ENCODE peak calls at places on chromosomes 4 and X, in four cellular contexts. Z is HFFc6, J is A549, S is HFF-Myc. P is an unnamed sample.

GRCh38 chrX:55169782-55170181 is 50.4 kb upstream of the PAGE5 start:
- DNase-seq in J (no peak), Z (no peak), S (no peak), P (no peak)

GRCh38 chrX:19133784-19134183 is 11.5 kb upstream of the ADGRG2 start:
- DNase-seq in S (no peak), Z (no peak), J (no peak), P (no peak)

GRCh38 chrX:40420899-40421729 is 159.7 kb upstream of the ATP6AP2 start:
- DNase-seq in J (peak; percentile 3), S (no peak), Z (no peak), P (no peak)

GRCh38 chr4:22410645-22411247 is 105.1 kb downstream of the ADGRA3 start:
- DNase-seq in S (no peak), Z (peak; percentile 3), J (no peak), P (no peak)

GRCh38 chr4:173486714-173487392 is 43.2 kb downstream of the HAND2 start:
- DNase-seq in Z (no peak), J (no peak), S (no peak), P (no peak)

GRCh38 chr4:139977838-139978604 is 176.0 kb downstream of the MAML3 start:
- DNase-seq in Z (no peak), S (no peak), J (no peak), P (no peak)

GRCh38 chrX:110863883-110864282 is 68.3 kb upstream of the CHRDL1 start:
- DNase-seq in S (no peak), Z (no peak), J (no peak), P (no peak)

GRCh38 chrX:39983715-39984114 is 114.0 kb downstream of the BCOR start:
- DNase-seq in Z (no peak), J (no peak), S (no peak), P (no peak)

GRCh38 chr4:94354474-94354896 is 11.8 kb upstream of the HPGDS start:
- DNase-seq in S (no peak), J (no peak), Z (no peak), P (no peak)

GRCh38 chr4:76307670-76308014 is 1.1 kb downstream of the STBD1 start:
- DNase-seq in Z (no peak), J (no peak), S (no peak), P (no peak)

GRCh38 chr4:7487464-7487863 is 52.7 kb upstream of the PSAPL1 start:
- DNase-seq in Z (no peak), S (no peak), J (no peak), P (no peak)

GRCh38 chr4:85613901-85614300 is 139.0 kb downstream of the ARHGAP24 start:
- DNase-seq in S (no peak), Z (no peak), J (no peak), P (no peak)

GRCh38 chr4:4613126-4613465 is 71.2 kb upstream of the STX18 start:
- DNase-seq in J (no peak), Z (no peak), S (no peak), P (no peak)

GRCh38 chrX:155048997-155049619 is 21.8 kb downstream of the CMC4 start:
- DNase-seq in J (peak; percentile 75), S (no peak), Z (peak; percentile 45), P (no peak)

GRCh38 chr4:165864228-165864627 is 8.8 kb upstream of the TLL1 start:
- DNase-seq in J (peak; percentile 8), S (no peak), Z (no peak), P (no peak)

GRCh38 chr4:10582059-10582686 is 102.4 kb downstream of the CLNK start:
- DNase-seq in S (peak; percentile 21), Z (peak; percentile 55), J (peak; percentile 33), P (peak; percentile 10)

GRCh38 chrX:150036181-150036580 is 97.9 kb upstream of the EOLA2 start:
- DNase-seq in J (peak; percentile 83), Z (peak; percentile 82), S (peak; percentile 55), P (no peak)

GRCh38 chr4:24970191-24970590 is 57.3 kb upstream of the CCDC149 start:
- DNase-seq in J (no peak), S (no peak), Z (no peak), P (no peak)

DNA sequence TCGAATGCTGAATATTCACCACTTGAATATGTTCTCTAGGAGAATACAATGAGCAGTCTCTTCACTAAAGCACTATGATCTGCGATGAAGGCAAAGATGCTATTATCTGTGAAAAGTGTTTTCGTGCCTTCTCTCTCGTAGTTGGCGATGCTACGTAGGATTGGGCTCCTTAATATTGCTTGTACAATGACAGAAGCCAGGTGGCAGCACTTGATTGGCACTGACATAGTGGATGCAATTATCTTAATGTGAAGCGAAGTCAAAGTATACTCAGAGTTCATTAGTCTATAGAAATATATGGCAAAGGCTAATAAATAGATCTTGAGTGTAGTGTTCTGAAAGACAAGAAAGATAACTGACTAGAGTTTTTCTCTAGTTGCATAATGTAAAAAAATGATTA is 1135.7 kb upstream of the AGA start:
- DNase-seq in S (no peak), Z (no peak), J (no peak), P (no peak)
- TF ChIP-seq CTCF in S (no peak), Z (no peak), J (no peak), P (no peak)

DNA sequence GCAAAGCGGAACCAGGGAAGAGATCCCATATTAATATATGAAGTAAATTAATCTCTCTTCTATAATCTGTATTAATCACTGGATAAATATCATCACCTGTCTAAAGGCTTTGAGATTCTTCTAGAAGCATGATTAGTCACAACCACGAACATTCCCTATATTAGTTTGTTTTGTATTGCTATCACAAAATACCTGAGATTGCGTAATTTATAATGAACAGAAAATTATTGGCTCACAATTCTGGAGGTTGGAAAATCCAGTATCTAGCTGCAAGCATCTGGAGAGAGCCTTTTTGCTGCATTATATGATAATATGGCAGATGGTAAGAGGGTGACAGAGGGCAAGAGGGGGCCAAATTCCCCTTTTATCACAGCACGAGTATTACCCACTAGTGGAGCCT is 532.6 kb upstream of the EPHA5 start:
- DNase-seq in J (no peak), S (no peak), Z (no peak), P (no peak)
- TF ChIP-seq CTCF in J (no peak), S (no peak), Z (no peak), P (no peak)

DNA sequence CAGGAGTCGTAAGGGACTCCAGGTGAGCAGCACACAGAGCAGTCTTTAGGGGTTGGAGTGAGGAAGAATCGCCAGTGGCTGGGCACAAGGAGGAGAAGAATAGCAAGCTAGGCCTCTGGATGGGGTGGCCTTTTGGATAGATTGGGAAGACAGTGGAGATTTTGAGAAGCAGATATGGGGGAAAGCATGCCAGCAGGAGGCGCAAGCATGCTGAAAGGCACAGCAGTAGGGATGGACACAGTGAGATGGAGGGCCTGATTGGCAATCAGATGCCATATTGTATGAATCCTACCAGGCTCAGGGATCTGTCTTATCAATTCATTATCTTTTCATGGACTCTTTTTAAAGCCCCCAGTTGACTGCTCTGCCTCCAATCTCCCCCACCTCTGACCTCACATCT is 60.4 kb upstream of the MAGEA4 start:
- DNase-seq in Z (no peak), J (no peak), S (no peak), P (no peak)
- TF ChIP-seq CTCF in Z (peak; percentile 33), J (no peak), S (no peak), P (peak; percentile 3)

DNA sequence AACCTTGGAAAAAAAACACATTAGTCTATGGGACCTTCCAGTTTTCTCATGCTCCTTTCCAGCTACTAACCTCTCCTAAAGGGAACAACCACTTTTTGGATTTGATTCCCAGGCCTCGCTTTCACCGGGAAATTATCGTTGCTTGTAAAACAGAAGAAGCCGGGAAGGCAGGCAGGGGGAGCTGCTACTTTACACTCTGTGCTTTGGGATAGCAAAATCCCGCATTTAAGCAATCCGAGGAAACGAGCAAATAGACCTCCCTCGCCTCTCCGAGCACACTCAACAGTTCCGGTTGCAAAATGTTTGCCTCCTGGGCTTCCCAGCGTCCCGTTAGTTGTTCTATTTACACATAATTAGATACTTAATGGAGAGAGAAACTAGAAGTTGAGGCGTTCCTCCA is 1.2 kb downstream of the CD38 start:
- DNase-seq in J (peak; percentile 75), Z (no peak), S (peak; percentile 16), P (no peak)
- TF ChIP-seq CTCF in J (peak; percentile 40), Z (no peak), S (peak; percentile 35), P (peak; percentile 51)

GRCh38 chr4:29972121-29972520 is 748.0 kb upstream of the PCDH7 start:
- DNase-seq in J (no peak), Z (no peak), S (no peak), P (peak; percentile 1)

GRCh38 chr4:29966386-29966785 is 753.8 kb upstream of the PCDH7 start:
- DNase-seq in J (no peak), Z (no peak), S (no peak), P (no peak)

DNA sequence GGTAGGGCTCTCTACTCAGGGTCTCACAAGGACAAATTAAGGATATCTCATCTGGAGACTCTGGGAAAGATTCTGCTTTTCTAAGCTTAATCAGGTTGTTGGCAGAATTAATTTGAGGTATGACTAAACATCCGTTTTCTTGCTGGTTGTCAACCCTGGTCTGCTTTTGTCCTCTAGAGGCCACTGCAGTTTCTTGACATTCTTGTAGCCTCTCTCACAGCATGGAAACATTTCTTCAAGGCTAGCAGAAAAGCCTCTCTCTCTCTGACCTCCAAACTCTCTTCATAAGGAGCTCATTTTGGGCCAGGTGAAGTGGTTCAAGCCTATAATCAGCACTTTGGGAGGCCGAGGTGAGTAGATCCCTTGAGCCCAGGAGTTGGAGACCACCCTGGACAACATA is 749.5 kb upstream of the PCDH7 start:
- DNase-seq in Z (peak; percentile 5), S (no peak), J (peak; percentile 4), P (peak; percentile 7)
- TF ChIP-seq CTCF in Z (peak; percentile 43), S (no peak), J (no peak), P (peak; percentile 59)

GRCh38 chr4:104365618-104366017 is 129.1 kb downstream of the CXXC4 start:
- DNase-seq in J (no peak), Z (no peak), S (no peak), P (no peak)
- TF ChIP-seq CTCF in J (no peak), Z (no peak), S (no peak), P (no peak)

GRCh38 chr4:180926277-180926676 is 1316.9 kb upstream of the TENM3 start:
- DNase-seq in S (no peak), J (no peak), Z (no peak), P (no peak)
- TF ChIP-seq CTCF in S (no peak), J (no peak), Z (no peak), P (no peak)

DNA sequence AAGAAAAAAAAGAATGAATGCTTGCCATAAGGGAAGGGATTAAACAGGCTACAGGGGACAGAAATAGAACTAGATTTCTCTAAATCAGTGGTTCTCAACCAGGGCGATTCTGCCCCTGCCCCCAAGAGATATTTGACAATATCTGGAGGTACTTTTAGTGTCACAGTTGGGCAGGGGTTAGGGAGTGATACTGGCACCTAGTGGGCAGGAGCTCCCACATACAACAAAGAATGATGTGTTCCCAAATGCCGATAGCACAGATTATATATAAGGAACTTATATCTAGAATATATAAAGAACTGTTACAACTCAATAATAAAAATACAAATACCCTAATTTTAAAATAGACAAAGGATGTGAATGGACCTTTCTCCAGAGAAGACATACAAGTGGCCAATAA is 14.7 kb downstream of the S100G start:
- DNase-seq in J (no peak), Z (no peak), S (no peak), P (no peak)
- TF ChIP-seq CTCF in J (no peak), Z (no peak), S (no peak), P (peak; percentile 13)